ENCODE peak calls at places on chromosome 1, in ten cellular contexts. One of them, this sample, is unnamed.

GRCh38 chr1:94654031-94654430 is 112.5 kb upstream of the F3 start:
- DNase-seq in kidney tubule cell: peak
- DNase-seq in lung microvascular endothelial cell: no peak
- DNase-seq in D341Med: no peak
- DNase-seq in body of pancreas: no peak
- DNase-seq in COR-L47: no peak
- DNase-seq in activated T-helper 1 cell treated with anti-CD3 and anti-CD28 coated beads, Interleukin-2, amount 50 U/mL, for 16 hours: no peak
- DNase-seq in HT1080: peak
- DNase-seq in DMS153: no peak
- DNase-seq in psoas muscle: no peak
- DNase-seq in this sample: no peak

GRCh38 chr1:9655127-9655723 is 3.7 kb downstream of the PIK3CD start:
- DNase-seq in kidney tubule cell: no peak
- DNase-seq in lung microvascular endothelial cell: no peak
- DNase-seq in D341Med: no peak
- DNase-seq in body of pancreas: no peak
- DNase-seq in COR-L47: no peak
- DNase-seq in activated T-helper 1 cell treated with anti-CD3 and anti-CD28 coated beads, Interleukin-2, amount 50 U/mL, for 16 hours: peak
- DNase-seq in HT1080: no peak
- DNase-seq in DMS153: no peak
- DNase-seq in psoas muscle: no peak
- DNase-seq in this sample: no peak

GRCh38 chr1:188050250-188050649 is 1221.5 kb downstream of the PLA2G4A start:
- DNase-seq in kidney tubule cell: no peak
- DNase-seq in lung microvascular endothelial cell: no peak
- DNase-seq in D341Med: no peak
- DNase-seq in body of pancreas: no peak
- DNase-seq in COR-L47: no peak
- DNase-seq in activated T-helper 1 cell treated with anti-CD3 and anti-CD28 coated beads, Interleukin-2, amount 50 U/mL, for 16 hours: no peak
- DNase-seq in HT1080: no peak
- DNase-seq in DMS153: no peak
- DNase-seq in psoas muscle: no peak
- DNase-seq in this sample: no peak

GRCh38 chr1:118115567-118116272 is 69.3 kb downstream of the SPAG17 start:
- DNase-seq in kidney tubule cell: peak
- DNase-seq in lung microvascular endothelial cell: peak
- DNase-seq in D341Med: no peak
- DNase-seq in body of pancreas: no peak
- DNase-seq in COR-L47: no peak
- DNase-seq in activated T-helper 1 cell treated with anti-CD3 and anti-CD28 coated beads, Interleukin-2, amount 50 U/mL, for 16 hours: no peak
- DNase-seq in HT1080: peak
- DNase-seq in DMS153: no peak
- DNase-seq in psoas muscle: no peak
- DNase-seq in this sample: no peak

GRCh38 chr1:29703596-29703995 is 467.3 kb downstream of the PTPRU start:
- DNase-seq in kidney tubule cell: peak
- DNase-seq in lung microvascular endothelial cell: peak
- DNase-seq in D341Med: peak
- DNase-seq in body of pancreas: peak
- DNase-seq in COR-L47: no peak
- DNase-seq in activated T-helper 1 cell treated with anti-CD3 and anti-CD28 coated beads, Interleukin-2, amount 50 U/mL, for 16 hours: no peak
- DNase-seq in HT1080: peak
- DNase-seq in DMS153: peak
- DNase-seq in psoas muscle: no peak
- DNase-seq in this sample: peak

GRCh38 chr1:28507247-28507645 is 1.4 kb downstream of the RCC1 start:
- DNase-seq in kidney tubule cell: peak
- DNase-seq in lung microvascular endothelial cell: peak
- DNase-seq in D341Med: no peak
- DNase-seq in body of pancreas: no peak
- DNase-seq in COR-L47: no peak
- DNase-seq in activated T-helper 1 cell treated with anti-CD3 and anti-CD28 coated beads, Interleukin-2, amount 50 U/mL, for 16 hours: no peak
- DNase-seq in HT1080: peak
- DNase-seq in DMS153: no peak
- DNase-seq in psoas muscle: no peak
- DNase-seq in this sample: no peak

GRCh38 chr1:177135250-177135649 is 29.3 kb downstream of the ASTN1 start:
- DNase-seq in kidney tubule cell: no peak
- DNase-seq in lung microvascular endothelial cell: no peak
- DNase-seq in D341Med: no peak
- DNase-seq in body of pancreas: no peak
- DNase-seq in COR-L47: no peak
- DNase-seq in activated T-helper 1 cell treated with anti-CD3 and anti-CD28 coated beads, Interleukin-2, amount 50 U/mL, for 16 hours: no peak
- DNase-seq in HT1080: no peak
- DNase-seq in DMS153: no peak
- DNase-seq in psoas muscle: no peak
- DNase-seq in this sample: no peak

GRCh38 chr1:79207786-79208185 is 201.3 kb upstream of the ADGRL4 start:
- DNase-seq in kidney tubule cell: no peak
- DNase-seq in lung microvascular endothelial cell: no peak
- DNase-seq in D341Med: no peak
- DNase-seq in body of pancreas: no peak
- DNase-seq in COR-L47: no peak
- DNase-seq in activated T-helper 1 cell treated with anti-CD3 and anti-CD28 coated beads, Interleukin-2, amount 50 U/mL, for 16 hours: no peak
- DNase-seq in HT1080: no peak
- DNase-seq in DMS153: no peak
- DNase-seq in psoas muscle: no peak
- DNase-seq in this sample: peak

GRCh38 chr1:221344693-221345092 is 397.2 kb downstream of the DUSP10 start:
- DNase-seq in kidney tubule cell: peak
- DNase-seq in lung microvascular endothelial cell: no peak
- DNase-seq in D341Med: no peak
- DNase-seq in body of pancreas: no peak
- DNase-seq in COR-L47: no peak
- DNase-seq in activated T-helper 1 cell treated with anti-CD3 and anti-CD28 coated beads, Interleukin-2, amount 50 U/mL, for 16 hours: no peak
- DNase-seq in HT1080: peak
- DNase-seq in DMS153: no peak
- DNase-seq in psoas muscle: no peak
- DNase-seq in this sample: no peak

GRCh38 chr1:156912861-156913808 is 7.3 kb upstream of the LRRC71 start:
- DNase-seq in kidney tubule cell: peak
- DNase-seq in lung microvascular endothelial cell: no peak
- DNase-seq in D341Med: no peak
- DNase-seq in body of pancreas: no peak
- DNase-seq in COR-L47: no peak
- DNase-seq in activated T-helper 1 cell treated with anti-CD3 and anti-CD28 coated beads, Interleukin-2, amount 50 U/mL, for 16 hours: no peak
- DNase-seq in HT1080: no peak
- DNase-seq in DMS153: peak
- DNase-seq in psoas muscle: no peak
- DNase-seq in this sample: no peak